ENCODE peak calls at places on chromosomes 3 and 15, in four cellular contexts. One of them, this sample, is unnamed. For H3K27me3, the result is how much of the 10 kb centered on the place peaks cover.

GRCh38 chr3:144294659-144295538 is 323.3 kb downstream of the DIPK2A start:
- DNase-seq in upper lobe of right lung: no peak
- DNase-seq in lung: no peak
- DNase-seq in pancreas: no peak
- DNase-seq in this sample: no peak

GRCh38 chr15:101156509-101157159 is 95.2 kb downstream of the CHSY1 start:
- DNase-seq in lung: no peak
- DNase-seq in upper lobe of right lung: no peak
- DNase-seq in pancreas: no peak
- DNase-seq in this sample: no peak

GRCh38 chr3:11185564-11186317 is 31.4 kb downstream of the HRH1 start:
- DNase-seq in upper lobe of right lung: peak
- DNase-seq in pancreas: peak
- DNase-seq in lung: peak
- DNase-seq in this sample: no peak

GRCh38 chr3:132394334-132394733 is 23.0 kb upstream of the DNAJC13 start:
- DNase-seq in lung: no peak
- DNase-seq in pancreas: no peak
- DNase-seq in upper lobe of right lung: no peak
- DNase-seq in this sample: no peak

GRCh38 chr3:78130741-78131290 is 1090.9 kb downstream of the ROBO2 start:
- DNase-seq in pancreas: no peak
- DNase-seq in lung: no peak
- DNase-seq in upper lobe of right lung: no peak
- DNase-seq in this sample: no peak

GRCh38 chr3:178474526-178474925 is 61.7 kb upstream of the KCNMB2 start:
- DNase-seq in lung: no peak
- DNase-seq in upper lobe of right lung: no peak
- DNase-seq in pancreas: no peak
- DNase-seq in this sample: no peak

GRCh38 chr3:23811117-23811487 is 5.3 kb downstream of the UBE2E1 start:
- DNase-seq in pancreas: no peak
- DNase-seq in lung: no peak
- DNase-seq in upper lobe of right lung: no peak
- DNase-seq in this sample: no peak

GRCh38 chr15:33135355-33135781 is 59.1 kb downstream of the FMN1 start:
- DNase-seq in lung: no peak
- DNase-seq in pancreas: no peak
- DNase-seq in upper lobe of right lung: no peak
- DNase-seq in this sample: no peak

GRCh38 chr15:74167891-74168331 is 5.6 kb upstream of the ISLR start:
- DNase-seq in pancreas: no peak
- DNase-seq in upper lobe of right lung: peak
- DNase-seq in lung: no peak
- DNase-seq in this sample: no peak

GRCh38 chr3:13615019-13615528 is 66.1 kb downstream of the FBLN2 start:
- DNase-seq in lung: no peak
- DNase-seq in upper lobe of right lung: peak
- DNase-seq in pancreas: no peak
- DNase-seq in this sample: no peak

GRCh38 chr3:139689122-139689521 is 11.3 kb upstream of the NMNAT3 start:
- DNase-seq in upper lobe of right lung: no peak
- DNase-seq in lung: no peak
- DNase-seq in pancreas: no peak
- DNase-seq in this sample: no peak

GRCh38 chr3:72632129-72632528 is 216.1 kb downstream of the SHQ1 start:
- DNase-seq in upper lobe of right lung: no peak
- DNase-seq in pancreas: no peak
- DNase-seq in lung: no peak
- DNase-seq in this sample: no peak

GRCh38 chr15:62125763-62126162 is 39.3 kb downstream of the C2CD4B start:
- DNase-seq in lung: no peak
- DNase-seq in upper lobe of right lung: no peak
- DNase-seq in pancreas: peak
- DNase-seq in this sample: no peak

GRCh38 chr3:154730221-154730620 is 300.2 kb upstream of the GPR149 start:
- DNase-seq in pancreas: no peak
- DNase-seq in upper lobe of right lung: no peak
- DNase-seq in lung: no peak
- DNase-seq in this sample: no peak

GRCh38 chr3:171815977-171816595 is 5.8 kb upstream of the PLD1 start:
- DNase-seq in upper lobe of right lung: no peak
- DNase-seq in pancreas: no peak
- DNase-seq in lung: no peak
- DNase-seq in this sample: no peak

GRCh38 chr15:87733005-87733404 is 523.5 kb downstream of the NTRK3 start:
- DNase-seq in lung: no peak
- DNase-seq in upper lobe of right lung: no peak
- DNase-seq in pancreas: no peak
- DNase-seq in this sample: no peak

GRCh38 chr15:43828061-43828657 is 1.4 kb downstream of the WDR76 start:
- DNase-seq in lung: no peak
- DNase-seq in upper lobe of right lung: no peak
- DNase-seq in pancreas: no peak
- DNase-seq in this sample: no peak

GRCh38 chr3:123773681-123774431 is 110.3 kb downstream of the MYLK start:
- DNase-seq in pancreas: no peak
- DNase-seq in upper lobe of right lung: no peak
- DNase-seq in lung: peak
- DNase-seq in this sample: no peak

GRCh38 chr3:143236226-143236964 is 116.8 kb downstream of the CHST2 start:
- DNase-seq in lung: no peak
- DNase-seq in pancreas: no peak
- DNase-seq in upper lobe of right lung: no peak
- DNase-seq in this sample: no peak

GRCh38 chr15:55742498-55742926 is 440 bp downstream of the PRTG start:
- DNase-seq in pancreas: peak
- DNase-seq in upper lobe of right lung: peak
- DNase-seq in lung: peak
- DNase-seq in this sample: no peak
- H3K27ac ChIP-seq in pancreas: no peak
- H3K27ac ChIP-seq in upper lobe of right lung: peak
- H3K27ac ChIP-seq in lung: peak
- H3K27ac ChIP-seq in this sample: no peak

GRCh38 chr15:69978603-69979002 is 119.1 kb downstream of the TLE3 start:
- DNase-seq in upper lobe of right lung: no peak
- DNase-seq in pancreas: no peak
- DNase-seq in lung: no peak
- DNase-seq in this sample: no peak

GRCh38 chr15:69979269-69979668 is 118.4 kb downstream of the TLE3 start:
- DNase-seq in pancreas: no peak
- DNase-seq in upper lobe of right lung: no peak
- DNase-seq in lung: no peak
- DNase-seq in this sample: no peak

GRCh38 chr15:69982037-69982436 is 115.7 kb downstream of the TLE3 start:
- DNase-seq in upper lobe of right lung: no peak
- DNase-seq in pancreas: no peak
- DNase-seq in lung: no peak
- DNase-seq in this sample: no peak

GRCh38 chr15:69979783-69980182 is 117.9 kb downstream of the TLE3 start:
- DNase-seq in upper lobe of right lung: no peak
- DNase-seq in pancreas: no peak
- DNase-seq in lung: no peak
- DNase-seq in this sample: no peak

GRCh38 chr15:69980311-69981059 is 117.2 kb downstream of the TLE3 start:
- DNase-seq in upper lobe of right lung: no peak
- DNase-seq in lung: no peak
- DNase-seq in pancreas: no peak
- DNase-seq in this sample: no peak
- TF ChIP-seq CTCF in upper lobe of right lung: no peak
- TF ChIP-seq CTCF in lung: no peak
- TF ChIP-seq CTCF in pancreas: no peak
- TF ChIP-seq CTCF in this sample: no peak

DNA sequence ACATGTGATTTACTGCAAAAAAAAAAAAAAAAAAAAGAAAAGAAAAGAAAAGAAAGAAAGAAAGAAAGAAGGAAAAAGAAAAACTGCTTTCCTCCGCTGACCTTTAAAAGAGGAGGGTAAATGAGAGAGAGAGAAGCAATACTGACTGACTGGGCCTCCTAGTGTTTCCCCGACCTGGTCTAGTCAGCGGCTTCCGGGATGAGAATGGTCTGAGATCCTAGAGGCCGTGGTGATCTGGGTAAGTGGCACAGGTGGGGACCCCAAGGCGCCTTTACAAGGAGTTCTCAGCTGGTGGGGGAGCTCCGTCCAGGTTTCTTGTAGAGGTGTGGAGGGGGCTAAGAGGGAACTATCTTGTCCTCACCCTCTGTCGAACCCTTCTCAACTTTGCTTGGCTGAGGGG is 223.1 kb downstream of the MEIS2 start:
- DNase-seq in lung: no peak
- DNase-seq in pancreas: no peak
- DNase-seq in upper lobe of right lung: no peak
- DNase-seq in this sample: no peak
- H3K27me3 ChIP-seq in lung: under half
- H3K27me3 ChIP-seq in pancreas: under half
- H3K27me3 ChIP-seq in upper lobe of right lung: half or more
- H3K27me3 ChIP-seq in this sample: half or more

DNA sequence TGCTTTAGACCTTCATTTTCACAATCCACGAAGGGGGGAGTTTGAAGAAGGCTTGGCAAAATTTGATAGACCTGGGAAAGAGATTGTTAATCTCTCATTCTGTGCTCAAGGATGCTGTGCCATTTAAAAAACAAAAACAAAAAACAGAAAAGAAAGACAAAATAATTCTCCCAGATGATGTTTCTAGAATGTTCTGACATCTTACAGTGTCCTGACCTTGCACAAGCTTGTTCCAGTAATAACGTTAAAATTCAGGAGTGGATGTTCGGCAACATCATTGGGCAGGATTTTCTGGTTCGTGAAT is 79.9 kb downstream of the SMAD3 start:
- DNase-seq in upper lobe of right lung: no peak
- DNase-seq in pancreas: no peak
- DNase-seq in lung: no peak
- DNase-seq in this sample: no peak
- H3K27ac ChIP-seq in upper lobe of right lung: no peak
- H3K27ac ChIP-seq in pancreas: no peak
- H3K27ac ChIP-seq in lung: no peak
- H3K27ac ChIP-seq in this sample: no peak

GRCh38 chr3:159929894-159930235 is 58.8 kb upstream of the IL12A start:
- DNase-seq in upper lobe of right lung: no peak
- DNase-seq in lung: no peak
- DNase-seq in pancreas: no peak
- DNase-seq in this sample: no peak

GRCh38 chr3:159926573-159926972 is 62.1 kb upstream of the IL12A start:
- DNase-seq in pancreas: no peak
- DNase-seq in upper lobe of right lung: no peak
- DNase-seq in lung: no peak
- DNase-seq in this sample: no peak

GRCh38 chr3:159928692-159929091 is 59.9 kb upstream of the IL12A start:
- DNase-seq in pancreas: no peak
- DNase-seq in upper lobe of right lung: no peak
- DNase-seq in lung: no peak
- DNase-seq in this sample: no peak

GRCh38 chr3:159928071-159928491 is 60.6 kb upstream of the IL12A start:
- DNase-seq in pancreas: no peak
- DNase-seq in upper lobe of right lung: no peak
- DNase-seq in lung: no peak
- DNase-seq in this sample: no peak

DNA sequence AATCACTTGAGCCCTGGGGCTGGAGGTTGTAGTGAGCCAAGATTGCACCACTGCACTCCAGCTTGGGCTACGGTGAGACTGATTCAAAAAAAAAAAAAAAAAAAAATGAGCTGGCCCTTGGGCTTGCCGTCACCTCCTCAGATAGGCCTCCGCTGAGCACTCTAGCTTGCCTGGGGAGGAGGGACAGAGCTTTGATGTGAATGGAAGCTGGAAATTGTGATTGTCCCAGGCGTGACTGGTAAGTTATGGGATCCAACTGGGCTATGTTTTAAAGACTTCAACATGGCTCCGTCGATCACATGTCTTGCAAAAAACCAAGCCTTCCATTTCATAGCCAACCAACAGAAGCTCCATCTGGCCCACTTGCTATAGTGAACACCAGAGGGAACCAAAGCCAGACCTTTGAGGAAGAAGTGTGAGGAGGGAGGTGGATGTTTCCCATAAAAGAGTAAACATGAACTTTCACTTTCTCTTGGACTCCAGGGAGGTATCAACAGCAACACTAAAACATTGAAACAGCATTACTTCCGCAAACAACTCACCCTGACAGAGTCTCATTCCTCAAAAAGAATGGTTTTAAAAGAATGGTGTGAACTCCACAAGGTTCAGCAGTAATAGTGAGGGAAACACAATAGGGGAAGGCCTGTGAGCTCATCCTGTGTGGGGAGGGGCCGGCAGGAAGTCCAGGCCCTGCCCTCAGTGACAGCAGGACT is 59.3 kb upstream of the IL12A start:
- DNase-seq in lung: no peak
- DNase-seq in pancreas: no peak
- DNase-seq in upper lobe of right lung: no peak
- DNase-seq in this sample: no peak
- TF ChIP-seq CTCF in lung: no peak
- TF ChIP-seq CTCF in pancreas: no peak
- TF ChIP-seq CTCF in upper lobe of right lung: peak
- TF ChIP-seq CTCF in this sample: no peak

This sample was measured in CD4-positive, alpha-beta T cell.